ENCODE peak calls at places on chromosomes 6 and 20, in seven cellular contexts. F, P, I, T, Z, O and L are unnamed samples.

GRCh38 chr6:154080434-154081189 is 41.6 kb downstream of the OPRM1 start:
- DNase-seq in P (no peak), I (no peak), F (no peak), Z (no peak), T (no peak), O (peak), L (no peak)

GRCh38 chr20:36950432-36951197 is 893 bp downstream of the SAMHD1 start:
- DNase-seq in P (peak), F (peak), T (no peak), Z (peak), I (peak), O (peak), L (peak)

GRCh38 chr6:11275598-11275997 is 43.1 kb upstream of the NEDD9 start:
- DNase-seq in Z (no peak), I (peak), F (no peak), T (no peak), O (peak), P (peak), L (no peak)

GRCh38 chr6:10030942-10031537 is 383.8 kb downstream of the TFAP2A start:
- DNase-seq in F (no peak), T (no peak), I (no peak), P (no peak), Z (peak), O (peak), L (no peak)

GRCh38 chr6:80530096-80530495 is 423.6 kb downstream of the BCKDHB start:
- DNase-seq in Z (no peak), O (no peak), I (no peak), T (no peak), P (no peak), F (no peak), L (no peak)

GRCh38 chr20:17611540-17612286 is 41.8 kb downstream of the DSTN start:
- DNase-seq in T (no peak), Z (no peak), I (peak), O (no peak), P (no peak), F (no peak), L (no peak)

GRCh38 chr6:144106206-144106605 is 10.8 kb upstream of the SF3B5 start:
- DNase-seq in O (peak), P (no peak), F (no peak), I (no peak), T (no peak), Z (no peak), L (no peak)

GRCh38 chr6:72651191-72651590 is 29.3 kb downstream of the KCNQ5 start:
- DNase-seq in T (no peak), F (no peak), O (no peak), I (no peak), P (no peak), Z (no peak), L (no peak)

GRCh38 chr6:118283759-118284158 is 264.3 kb upstream of the PLN start:
- DNase-seq in T (peak), Z (peak), F (no peak), O (peak), I (peak), P (peak), L (peak)

GRCh38 chr6:37809144-37809543 is 10.4 kb upstream of the ZFAND3 start:
- DNase-seq in T (no peak), Z (no peak), P (no peak), O (peak), I (no peak), F (peak), L (peak)

GRCh38 chr20:49276895-49277785 is 717 bp downstream of the ZNFX1 start:
- DNase-seq in P (no peak), O (peak), I (peak), T (no peak), Z (no peak), F (peak), L (peak)

GRCh38 chr6:116046739-116047138 is 14.0 kb downstream of the FRK start:
- DNase-seq in Z (no peak), P (no peak), I (no peak), O (no peak), T (no peak), F (no peak), L (no peak)

GRCh38 chr6:88238901-88239300 is 72.8 kb upstream of the CNR1 start:
- DNase-seq in I (no peak), T (no peak), F (no peak), P (no peak), Z (no peak), O (no peak), L (no peak)

GRCh38 chr20:55800501-55800900 is 204.8 kb downstream of the CBLN4 start:
- DNase-seq in F (no peak), I (no peak), P (no peak), Z (no peak), T (no peak), O (no peak), L (no peak)

GRCh38 chr6:165231581-165232276 is 77.7 kb downstream of the C6orf118 start:
- DNase-seq in Z (no peak), T (no peak), I (no peak), P (peak), F (no peak), O (peak), L (peak)

GRCh38 chr6:143236151-143236788 is 175.6 kb downstream of the AIG1 start:
- DNase-seq in O (no peak), T (no peak), P (peak), F (no peak), I (no peak), Z (no peak), L (no peak)

GRCh38 chr20:62186887-62187866 is 4.3 kb downstream of the MTG2 start:
- DNase-seq in T (no peak), F (no peak), I (no peak), O (peak), Z (no peak), P (no peak), L (no peak)